ENCODE peak calls at places on chromosomes 6 and 20, in four cellular contexts. E, C, G and P are unnamed samples.

GRCh38 chr20:8670900-8671229 is 398.0 kb upstream of the PLCB4 start:
- DNase-seq in C (no peak), G (no peak), E (no peak), P (no peak)

GRCh38 chr20:49823152-49823847 is 10.7 kb downstream of the SLC9A8 start:
- DNase-seq in G (no peak), E (peak), C (no peak), P (no peak)

GRCh38 chr6:168658059-168658458 is 217.1 kb downstream of the SMOC2 start:
- DNase-seq in C (no peak), G (no peak), E (no peak), P (no peak)

GRCh38 chr6:159068904-159069578 is 24.2 kb upstream of the TAGAP start:
- DNase-seq in C (no peak), G (no peak), E (no peak), P (no peak)

GRCh38 chr20:7180261-7181045 is 413.0 kb downstream of the BMP2 start:
- DNase-seq in G (no peak), E (no peak), C (no peak), P (no peak)

GRCh38 chr6:46733410-46733809 is 1.8 kb downstream of the PLA2G7 start:
- DNase-seq in E (no peak), C (no peak), G (no peak), P (no peak)

GRCh38 chr6:87575423-87575822 is 14.4 kb downstream of the RARS2 start:
- DNase-seq in G (no peak), C (no peak), E (no peak), P (no peak)

GRCh38 chr6:3848380-3848779 is 793 bp upstream of the FAM50B start:
- DNase-seq in E (no peak), C (no peak), G (no peak), P (no peak)

GRCh38 chr20:44395183-44395962 is 39.9 kb downstream of the HNF4A start:
- DNase-seq in E (no peak), G (no peak), C (no peak), P (no peak)

GRCh38 chr6:2733736-2734480 is 16.8 kb downstream of the MYLK4 start:
- DNase-seq in G (no peak), C (no peak), E (no peak), P (no peak)

GRCh38 chr20:48015943-48016723 is 230.9 kb upstream of the SULF2 start:
- DNase-seq in E (no peak), C (no peak), G (no peak), P (no peak)

GRCh38 chr6:159758031-159759001 is 3.5 kb upstream of the ACAT2 start:
- DNase-seq in C (no peak), E (no peak), G (no peak), P (peak)

DNA sequence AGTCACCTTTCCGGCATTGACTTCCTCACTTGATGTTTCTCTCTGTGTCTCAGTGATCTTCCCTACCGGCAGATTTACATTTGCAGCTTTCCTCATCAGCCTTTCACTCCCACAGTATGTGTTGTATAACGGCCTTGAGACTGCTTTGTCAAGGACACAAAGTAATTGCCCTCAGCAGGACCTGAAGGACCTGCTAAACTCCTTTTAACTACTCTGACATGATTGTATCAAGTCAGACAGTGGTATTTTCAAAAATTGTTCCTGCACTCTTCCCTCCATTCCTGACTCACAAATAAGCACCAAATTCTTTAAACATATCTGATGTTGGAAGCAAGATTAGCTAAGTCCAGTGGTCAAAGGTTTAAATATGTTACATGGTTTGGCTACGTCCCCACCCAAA is 62.4 kb downstream of the PDE10A start:
- DNase-seq in C (no peak), G (no peak), E (no peak), P (no peak)
- TF ChIP-seq EGR1 in C (no peak), G (no peak), E (no peak), P (no peak)

DNA sequence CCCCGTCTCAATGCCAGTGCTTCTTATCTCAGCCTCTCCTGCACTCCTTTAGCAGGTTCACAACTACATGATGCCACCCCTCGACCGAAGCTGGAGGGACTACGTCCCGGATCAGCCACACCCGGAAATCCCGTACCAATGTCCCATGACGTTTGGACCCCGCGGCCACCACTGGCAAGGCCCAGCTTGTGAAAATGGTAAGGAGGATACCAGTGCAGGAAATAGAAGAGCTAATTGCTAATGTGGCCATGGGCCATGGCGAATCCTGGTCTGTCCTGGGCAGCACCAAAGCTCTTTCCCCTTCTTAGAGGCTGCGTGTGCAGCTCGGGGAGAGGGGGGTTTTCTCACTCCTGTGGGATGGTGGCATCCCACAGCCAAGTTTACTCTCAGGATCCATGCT is 5.5 kb downstream of the IRF4 start:
- DNase-seq in E (no peak), C (no peak), G (no peak), P (no peak)
- TF ChIP-seq POLR2AphosphoS5 in E (no peak), C (no peak), G (no peak), P (no peak)

GRCh38 chr20:57175397-57176010 is 90.9 kb downstream of the BMP7 start:
- DNase-seq in C (no peak), E (no peak), G (no peak), P (no peak)

GRCh38 chr20:57176842-57177241 is 89.6 kb downstream of the BMP7 start:
- DNase-seq in C (no peak), G (no peak), E (no peak), P (no peak)

GRCh38 chr20:57173041-57173440 is 93.4 kb downstream of the BMP7 start:
- DNase-seq in G (no peak), E (no peak), C (no peak), P (no peak)

GRCh38 chr20:57173986-57174385 is 92.5 kb downstream of the BMP7 start:
- DNase-seq in G (no peak), C (no peak), E (no peak), P (no peak)

GRCh38 chr20:57174737-57175136 is 91.7 kb downstream of the BMP7 start:
- DNase-seq in E (no peak), C (no peak), G (no peak), P (no peak)
- TF ChIP-seq MAX in E (no peak), C (no peak), G (no peak), P (no peak)

GRCh38 chr20:18663932-18664331 is 76.1 kb downstream of the DTD1 start:
- DNase-seq in G (no peak), E (no peak), C (no peak), P (no peak)
- TF ChIP-seq EGR1 in G (no peak), E (no peak), C (no peak), P (no peak)

GRCh38 chr6:112010328-112010727 is 43.6 kb upstream of the CCN6 start:
- DNase-seq in G (no peak), C (no peak), E (no peak), P (no peak)

GRCh38 chr6:112004397-112005341 is 49.2 kb upstream of the CCN6 start:
- DNase-seq in G (no peak), C (no peak), E (no peak), P (no peak)

GRCh38 chr6:112008482-112008881 is 45.4 kb upstream of the CCN6 start:
- DNase-seq in E (no peak), G (no peak), C (no peak), P (no peak)

GRCh38 chr6:112007805-112008204 is 46.1 kb upstream of the CCN6 start:
- DNase-seq in G (no peak), E (no peak), C (no peak), P (no peak)

DNA sequence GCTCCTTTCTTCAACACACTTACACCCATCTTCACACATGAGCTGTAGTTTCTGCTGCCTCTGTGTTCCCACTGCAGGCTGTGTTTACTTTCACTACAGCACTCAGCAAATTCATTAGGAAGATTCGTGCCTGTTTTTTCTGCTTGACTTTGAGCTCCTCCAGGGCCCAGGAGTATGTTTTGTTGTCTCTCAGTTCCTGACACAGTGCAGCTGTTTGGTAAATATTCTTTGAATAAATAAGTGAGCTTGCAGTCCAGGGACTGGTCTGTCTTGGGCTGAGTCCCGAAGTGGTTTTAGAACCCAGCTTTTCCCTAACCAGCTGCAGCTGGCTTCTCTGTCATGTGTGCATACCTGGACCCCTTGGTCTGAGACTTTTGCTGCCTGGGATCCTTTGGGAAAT is 46.6 kb upstream of the CCN6 start:
- DNase-seq in G (no peak), C (no peak), E (no peak), P (no peak)
- TF ChIP-seq POLR2AphosphoS5 in G (no peak), C (no peak), E (no peak), P (no peak)

GRCh38 chr20:34637245-34638185 is 39.4 kb downstream of the PIGU start:
- DNase-seq in G (no peak), E (no peak), C (no peak), P (no peak)
- TF ChIP-seq MAX in G (no peak), E (no peak), C (no peak), P (no peak)

GRCh38 chr6:111888928-111889696 is 15.9 kb upstream of the FYN start:
- DNase-seq in C (no peak), G (no peak), E (no peak), P (no peak)
- TF ChIP-seq EGR1 in C (no peak), G (peak), E (no peak), P (no peak)

DNA sequence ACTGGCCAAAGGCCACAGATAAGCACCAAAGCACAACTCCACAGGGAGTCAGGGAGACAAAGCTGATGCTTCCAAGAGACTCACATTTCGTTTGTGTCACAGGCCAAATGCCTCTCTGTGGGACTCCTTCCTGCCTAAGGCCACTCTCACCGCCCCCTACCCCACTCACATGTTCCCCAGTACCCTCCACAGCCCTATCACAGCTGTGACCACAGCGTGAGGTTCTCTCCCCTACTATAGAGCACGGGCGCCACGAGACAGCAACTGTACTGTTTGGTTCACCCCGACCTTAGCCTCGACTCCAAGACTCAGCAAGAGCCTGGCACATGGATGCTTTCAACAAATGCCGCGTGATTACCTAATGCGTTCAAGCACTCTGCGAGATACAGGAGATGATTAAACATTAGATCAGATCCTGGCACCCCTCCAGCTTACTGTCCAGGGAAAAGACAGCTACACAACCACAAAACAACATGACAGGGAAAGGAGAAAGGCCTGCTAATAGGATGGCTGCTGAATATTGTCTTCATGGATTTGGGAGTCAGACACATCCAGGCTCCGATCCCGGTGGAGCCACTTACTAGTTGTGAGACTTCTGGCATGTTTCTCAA is 105.5 kb downstream of the AGPAT4 start:
- DNase-seq in E (no peak), G (no peak), C (no peak), P (peak)
- TF ChIP-seq POLR2AphosphoS5 in E (no peak), G (no peak), C (no peak), P (peak)

GRCh38 chr6:18389479-18389878 is 2.3 kb downstream of the RNF144B start:
- DNase-seq in E (no peak), G (no peak), C (no peak), P (no peak)
- TF ChIP-seq MAX in E (no peak), G (no peak), C (no peak), P (no peak)

GRCh38 chr6:109963598-109964170 is 14.4 kb upstream of the GPR6 start:
- DNase-seq in E (no peak), G (no peak), C (no peak), P (peak)

GRCh38 chr6:109958626-109959025 is 19.5 kb upstream of the GPR6 start:
- DNase-seq in E (no peak), G (no peak), C (no peak), P (no peak)

GRCh38 chr6:109962271-109962670 is 15.8 kb upstream of the GPR6 start:
- DNase-seq in C (no peak), E (no peak), G (no peak), P (peak)

GRCh38 chr6:109964949-109965348 is 13.2 kb upstream of the GPR6 start:
- DNase-seq in G (no peak), E (no peak), C (no peak), P (no peak)

GRCh38 chr6:109961666-109962065 is 16.4 kb upstream of the GPR6 start:
- DNase-seq in G (no peak), C (no peak), E (no peak), P (peak)
- TF ChIP-seq EGR1 in G (no peak), C (no peak), E (no peak), P (no peak)